ENCODE peak calls at places on chromosomes 16 and 17, in six cellular contexts. P, Z, O, K, L and H are unnamed samples.
A peak's percentile ranks its signal among the peaks of the same experiment; 100 is the strongest.

GRCh38 chr16:70686376-70687171 is 721 bp upstream of the MTSS2 start:
- DNase-seq in Z (no peak), O (no peak), K (no peak), P (peak; percentile 18), L (no peak), H (no peak)

GRCh38 chr16:55033225-55034156 is 102.8 kb downstream of the IRX5 start:
- DNase-seq in Z (no peak), K (no peak), L (no peak), P (no peak), O (no peak), H (no peak)

GRCh38 chr17:7413346-7413985 is 5.8 kb downstream of the NLGN2 start:
- DNase-seq in L (no peak), O (no peak), Z (peak; percentile 37), P (no peak), K (no peak), H (no peak)

GRCh38 chr16:86363057-86363490 is 147.3 kb upstream of the FOXF1 start:
- DNase-seq in L (no peak), P (no peak), K (peak; percentile 84), O (no peak), Z (peak; percentile 97), H (no peak)

GRCh38 chr16:84360170-84360569 is 8.2 kb upstream of the ATP2C2 start:
- DNase-seq in Z (no peak), L (no peak), O (no peak), K (no peak), P (no peak), H (no peak)

GRCh38 chr16:25264599-25264998 is 7.0 kb upstream of the ZKSCAN2 start:
- DNase-seq in P (no peak), Z (no peak), O (no peak), K (no peak), L (no peak), H (no peak)

GRCh38 chr16:89343501-89344291 is 126.2 kb downstream of the ZNF778 start:
- DNase-seq in O (no peak), Z (no peak), P (no peak), K (no peak), L (no peak), H (peak; percentile 49)

GRCh38 chr17:44071198-44071520 is 624 bp downstream of the G6PC3 start:
- DNase-seq in L (no peak), K (no peak), Z (no peak), O (no peak), P (no peak), H (no peak)

GRCh38 chr17:47905221-47905733 is 9.2 kb downstream of the SP2 start:
- DNase-seq in Z (peak; percentile 60), K (peak; percentile 54), L (peak; percentile 86), O (no peak), P (no peak), H (no peak)

GRCh38 chr16:27972500-27972899 is 91.0 kb downstream of the GSG1L start:
- DNase-seq in P (no peak), K (no peak), O (peak; percentile 67), L (no peak), Z (no peak), H (no peak)

GRCh38 chr17:7716299-7716886 is 1.2 kb upstream of the DNAH2 start:
- DNase-seq in P (no peak), K (no peak), L (no peak), Z (no peak), O (no peak), H (no peak)

GRCh38 chr16:23509763-23510153 is 536 bp downstream of the GGA2 start:
- DNase-seq in P (no peak), O (peak; percentile 45), L (peak; percentile 35), Z (no peak), K (no peak), H (no peak)

GRCh38 chr17:46822388-46822921 is 4.0 kb upstream of the WNT3 start:
- DNase-seq in K (no peak), Z (no peak), P (peak; percentile 43), O (peak; percentile 59), L (no peak), H (peak; percentile 42)

GRCh38 chr16:83720981-83721380 is 86.8 kb upstream of the HSBP1 start:
- DNase-seq in Z (no peak), O (no peak), L (no peak), K (no peak), P (no peak), H (no peak)

GRCh38 chr17:50055055-50055425 is 870 bp upstream of the ITGA3 start:
- DNase-seq in O (no peak), L (no peak), P (no peak), Z (no peak), K (no peak), H (peak; percentile 84)

GRCh38 chr16:20397468-20398074 is 7.0 kb downstream of the PDILT start:
- DNase-seq in P (no peak), O (no peak), L (no peak), K (no peak), Z (no peak), H (no peak)

GRCh38 chr16:68040506-68041288 is 17.6 kb downstream of the DUS2 start:
- DNase-seq in O (peak; percentile 81), Z (no peak), L (peak; percentile 84), P (peak; percentile 86), K (no peak), H (peak; percentile 89)

GRCh38 chr16:74867281-74867849 is 92.7 kb upstream of the FA2H start:
- DNase-seq in Z (no peak), P (no peak), O (no peak), L (no peak), K (no peak), H (no peak)

GRCh38 chr17:1764274-1764673 is 2.4 kb downstream of the SERPINF1 start:
- DNase-seq in L (peak; percentile 76), P (peak; percentile 42), K (peak; percentile 44), Z (peak; percentile 76), O (no peak), H (peak; percentile 89)

GRCh38 chr16:81695431-81695890 is 83.6 kb upstream of the PLCG2 start:
- DNase-seq in Z (no peak), K (no peak), O (no peak), P (no peak), L (no peak), H (no peak)

GRCh38 chr16:81692571-81692970 is 86.5 kb upstream of the PLCG2 start:
- DNase-seq in O (no peak), L (no peak), K (no peak), Z (no peak), P (no peak), H (no peak)

GRCh38 chr16:81694494-81695285 is 84.4 kb upstream of the PLCG2 start:
- DNase-seq in P (no peak), L (no peak), K (no peak), Z (no peak), O (no peak), H (no peak)

GRCh38 chr16:81693467-81694303 is 85.4 kb upstream of the PLCG2 start:
- DNase-seq in P (no peak), K (no peak), O (no peak), Z (peak; percentile 65), L (no peak), H (no peak)

DNA sequence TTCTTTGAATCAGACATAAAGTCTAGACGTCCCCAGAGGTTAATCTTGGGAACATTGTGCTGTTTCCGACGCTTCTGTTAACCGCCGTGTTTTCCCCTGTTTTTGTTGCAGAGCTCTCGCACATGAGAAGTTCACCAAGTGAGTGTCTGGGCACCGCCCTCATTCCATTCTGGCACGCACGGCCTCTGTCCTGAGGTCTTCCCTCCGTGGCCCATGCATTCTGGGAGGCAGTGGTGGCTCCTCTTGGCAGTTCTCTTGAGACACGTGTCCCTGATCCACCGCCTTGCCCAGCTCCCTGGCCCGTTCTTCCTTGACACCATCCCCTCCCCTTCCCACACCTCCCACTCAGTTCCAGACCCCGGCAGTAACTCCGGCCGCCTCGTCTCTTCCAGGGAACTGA is 86.0 kb upstream of the PLCG2 start:
- DNase-seq in Z (peak; percentile 68), O (no peak), P (no peak), L (no peak), K (no peak), H (no peak)
- TF ChIP-seq CTCF in Z (no peak), O (no peak), P (no peak), L (no peak), K (no peak), H (no peak)

GRCh38 chr17:28717578-28718316 is at the start of gene RAB34:
- DNase-seq in Z (peak; percentile 52), K (no peak), L (peak; percentile 84), O (peak; percentile 57), P (peak; percentile 83), H (peak; percentile 79)
- TF ChIP-seq CTCF in Z (peak; percentile 13), K (peak; percentile 37), L (no peak), O (no peak), P (no peak), H (no peak)

GRCh38 chr16:75580-76501 is 2.2 kb upstream of the MPG start:
- DNase-seq in P (no peak), O (no peak), Z (peak; percentile 61), K (no peak), L (peak; percentile 80), H (peak; percentile 70)
- TF ChIP-seq CTCF in P (no peak), O (no peak), Z (peak; percentile 47), K (peak; percentile 36), L (no peak), H (no peak)

DNA sequence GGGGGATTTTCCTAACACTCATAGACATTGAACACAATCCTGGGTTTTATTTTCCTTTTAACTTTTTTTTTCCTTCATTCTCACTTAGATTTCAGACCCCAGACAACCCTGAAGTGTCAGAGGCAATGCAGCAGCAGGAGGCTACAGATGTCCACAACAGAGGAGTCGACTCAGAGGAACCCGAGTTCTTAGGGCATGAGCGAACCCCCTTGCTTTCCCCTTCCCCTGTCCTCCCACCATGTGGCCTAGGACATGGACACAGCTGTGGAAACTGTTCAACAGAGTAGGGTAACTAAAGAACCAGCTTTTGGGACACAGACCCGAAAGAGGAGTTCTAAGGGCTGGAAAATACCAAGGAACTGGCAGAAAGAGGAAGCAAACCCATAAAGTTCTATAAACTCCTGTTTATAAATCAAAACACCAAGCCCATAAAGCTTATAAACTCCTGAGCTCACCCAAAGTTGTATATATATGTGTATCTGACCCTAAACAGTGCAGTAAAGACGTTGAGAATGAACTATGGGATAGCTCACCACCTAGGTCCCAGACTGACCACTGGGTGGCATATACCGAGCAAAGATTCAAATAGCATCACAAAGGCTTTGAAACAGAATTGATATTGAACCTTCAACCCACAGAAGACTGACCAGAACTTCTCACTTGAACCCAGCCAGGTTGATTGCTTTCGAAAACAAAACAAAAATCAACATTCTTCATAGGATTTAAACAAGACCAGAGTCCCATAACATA is 33.9 kb downstream of the CMTM4 start:
- DNase-seq in L (no peak), Z (no peak), K (no peak), O (peak; percentile 22), P (no peak), H (no peak)
- TF ChIP-seq CTCF in L (peak; percentile 45), Z (peak; percentile 69), K (peak; percentile 51), O (peak; percentile 21), P (no peak), H (peak; percentile 13)

GRCh38 chr17:3960764-3961163 is 3.5 kb downstream of the ATP2A3 start:
- DNase-seq in Z (no peak), P (no peak), L (no peak), K (no peak), O (no peak), H (peak; percentile 58)
- TF ChIP-seq CTCF in Z (no peak), P (no peak), L (no peak), K (no peak), O (no peak), H (no peak)

DNA sequence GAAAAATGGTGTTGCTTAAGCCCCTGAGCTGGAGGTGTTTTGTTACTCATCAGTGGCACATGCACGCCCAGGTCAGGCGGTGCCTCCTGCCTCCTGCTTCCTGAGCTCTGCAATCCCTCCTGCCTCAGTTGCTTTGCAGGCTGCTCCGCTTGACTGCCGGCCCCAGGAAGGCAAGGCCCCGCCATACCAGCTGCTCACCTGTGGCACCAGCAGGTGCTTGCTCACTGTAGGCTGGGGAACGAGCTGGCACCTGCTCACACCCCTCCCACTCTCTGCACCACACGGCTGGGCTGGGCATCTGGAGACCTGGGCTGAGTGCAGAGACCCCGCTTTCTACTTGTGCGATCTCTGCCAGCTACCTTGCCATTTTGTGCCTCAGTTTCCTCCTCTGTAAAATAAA is 200.2 kb downstream of the RBFOX3 start:
- DNase-seq in P (no peak), L (no peak), K (no peak), Z (no peak), O (no peak), H (no peak)
- TF ChIP-seq CTCF in P (no peak), L (no peak), K (no peak), Z (no peak), O (no peak), H (no peak)